ENCODE peak calls at places on chromosomes 11 and 22, in eight cellular contexts. Q, B, V, K, C, O, X and L are unnamed samples.

GRCh38 chr11:122025757-122026156 is 90.3 kb downstream of the BLID start:
- DNase-seq in K (no peak), B (no peak), O (no peak), V (no peak), Q (no peak), X (peak), C (no peak), L (no peak)

GRCh38 chr22:20029550-20030225 is 8.8 kb downstream of the TANGO2 start:
- DNase-seq in B (no peak), V (no peak), X (no peak), K (no peak), O (no peak), C (no peak), Q (no peak), L (no peak)

GRCh38 chr11:47378011-47378835 is at the start of gene SPI1:
- DNase-seq in K (no peak), X (no peak), B (no peak), V (no peak), Q (no peak), C (no peak), O (no peak), L (peak)

GRCh38 chr11:104033134-104033533 is 3.3 kb upstream of the DDI1 start:
- DNase-seq in B (peak), X (no peak), Q (no peak), C (peak), V (peak), O (no peak), K (peak), L (no peak)

GRCh38 chr11:112540261-112540660 is 279.6 kb upstream of the PLET1 start:
- DNase-seq in O (no peak), X (no peak), K (no peak), B (no peak), Q (no peak), C (no peak), V (no peak), L (no peak)

GRCh38 chr11:93611836-93612677 is 49.4 kb upstream of the CEP295 start:
- DNase-seq in X (no peak), C (no peak), V (no peak), K (no peak), B (no peak), O (no peak), Q (no peak), L (no peak)

GRCh38 chr11:86138958-86139357 is 70.1 kb upstream of the PICALM start:
- DNase-seq in O (no peak), K (no peak), X (no peak), C (no peak), B (no peak), V (no peak), Q (peak), L (no peak)

GRCh38 chr11:65291613-65292012 is 23.1 kb upstream of the CDC42EP2 start:
- DNase-seq in B (no peak), C (no peak), O (no peak), X (no peak), K (no peak), V (peak), Q (no peak), L (no peak)

GRCh38 chr11:61103851-61104423 is 1.6 kb downstream of the CD5 start:
- DNase-seq in C (no peak), B (no peak), Q (peak), O (no peak), V (no peak), X (no peak), K (no peak), L (no peak)

GRCh38 chr11:105297463-105297862 is 157.9 kb upstream of the CARD18 start:
- DNase-seq in K (no peak), O (no peak), Q (no peak), X (no peak), C (no peak), V (peak), B (no peak), L (no peak)

GRCh38 chr22:36971726-36972125 is 47.5 kb downstream of the TST start:
- DNase-seq in K (no peak), X (no peak), Q (no peak), C (no peak), V (no peak), B (no peak), O (no peak), L (no peak)

GRCh38 chr11:47524200-47524874 is 28.6 kb downstream of the CELF1 start:
- DNase-seq in C (peak), X (no peak), K (no peak), B (peak), V (no peak), O (no peak), Q (no peak), L (peak)

GRCh38 chr11:115660072-115660805 is 156.0 kb upstream of the CADM1 start:
- DNase-seq in X (peak), K (peak), V (peak), B (peak), C (no peak), Q (no peak), O (no peak), L (no peak)

GRCh38 chr11:33479216-33479615 is 221.4 kb downstream of the C11orf91 start:
- DNase-seq in C (no peak), O (no peak), Q (no peak), V (no peak), X (no peak), K (no peak), B (no peak), L (no peak)

GRCh38 chr11:37449146-37449545 is 851.1 kb upstream of the RAG2 start:
- DNase-seq in B (peak), V (peak), K (peak), C (peak), Q (no peak), X (no peak), O (no peak), L (peak)

GRCh38 chr11:66100272-66101037 is 30.4 kb downstream of the PACS1 start:
- DNase-seq in V (no peak), C (peak), X (no peak), O (peak), Q (peak), K (peak), B (peak), L (peak)

GRCh38 chr22:20018001-20018400 is 1.4 kb upstream of the ARVCF start:
- DNase-seq in C (no peak), O (no peak), V (no peak), X (no peak), K (no peak), B (peak), Q (no peak), L (no peak)

GRCh38 chr22:19891350-19892248 is 36.9 kb upstream of the GNB1L start:
- DNase-seq in B (peak), X (peak), O (peak), Q (peak), V (peak), C (no peak), K (no peak), L (no peak)

GRCh38 chr11:129639300-129639699 is 176.3 kb upstream of the TMEM45B start:
- DNase-seq in V (peak), Q (peak), C (peak), K (no peak), X (no peak), O (no peak), B (peak), L (no peak)

GRCh38 chr22:28425211-28425610 is 254.4 kb downstream of the TTC28 start:
- DNase-seq in Q (no peak), K (no peak), V (no peak), O (no peak), X (no peak), B (peak), C (no peak), L (no peak)